ENCODE peak calls at places on chromosomes 4 and X, in five cellular contexts. One of them, this sample, is unnamed.

GRCh38 chr4:1294891-1295290 is 5.2 kb downstream of the MAEA start:
- DNase-seq in H1: no peak
- DNase-seq in IMR-90: no peak
- DNase-seq in adrenal gland: no peak
- DNase-seq in ovary: no peak
- DNase-seq in this sample: no peak

GRCh38 chr4:182354867-182355266 is 111.7 kb downstream of the TENM3 start:
- DNase-seq in H1: no peak
- DNase-seq in IMR-90: peak
- DNase-seq in adrenal gland: no peak
- DNase-seq in ovary: no peak
- DNase-seq in this sample: no peak

GRCh38 chr4:186701273-186701672 is 22.4 kb downstream of the FAT1 start:
- DNase-seq in H1: no peak
- DNase-seq in IMR-90: peak
- DNase-seq in adrenal gland: no peak
- DNase-seq in ovary: peak
- DNase-seq in this sample: no peak

GRCh38 chr4:113958766-113959540 is 20.5 kb downstream of the ARSJ start:
- DNase-seq in H1: no peak
- DNase-seq in IMR-90: peak
- DNase-seq in adrenal gland: no peak
- DNase-seq in ovary: no peak
- DNase-seq in this sample: no peak

GRCh38 chrX:40173662-40174593 is 76.2 kb upstream of the BCOR start:
- DNase-seq in H1: no peak
- DNase-seq in IMR-90: no peak
- DNase-seq in adrenal gland: peak
- DNase-seq in ovary: peak
- DNase-seq in this sample: no peak

GRCh38 chr4:109465065-109465464 is 31.4 kb downstream of the SEC24B start:
- DNase-seq in H1: no peak
- DNase-seq in IMR-90: no peak
- DNase-seq in adrenal gland: peak
- DNase-seq in ovary: no peak
- DNase-seq in this sample: no peak

GRCh38 chrX:135345328-135345645 is 36.0 kb downstream of the ETDC start:
- DNase-seq in H1: no peak
- DNase-seq in IMR-90: peak
- DNase-seq in adrenal gland: peak
- DNase-seq in ovary: peak
- DNase-seq in this sample: no peak

GRCh38 chrX:47586043-47586787 is 4.0 kb downstream of the TIMP1 start:
- DNase-seq in H1: no peak
- DNase-seq in IMR-90: no peak
- DNase-seq in adrenal gland: no peak
- DNase-seq in ovary: no peak
- DNase-seq in this sample: no peak

GRCh38 chr4:168831919-168832745 is 177.9 kb downstream of the CBR4 start:
- DNase-seq in H1: peak
- DNase-seq in IMR-90: peak
- DNase-seq in adrenal gland: peak
- DNase-seq in ovary: peak
- DNase-seq in this sample: peak

GRCh38 chr4:139014391-139015268 is 951 bp upstream of the NOCT start:
- DNase-seq in H1: no peak
- DNase-seq in IMR-90: peak
- DNase-seq in adrenal gland: peak
- DNase-seq in ovary: no peak
- DNase-seq in this sample: peak

GRCh38 chr4:6342530-6343293 is 73.1 kb downstream of the WFS1 start:
- DNase-seq in H1: no peak
- DNase-seq in IMR-90: peak
- DNase-seq in adrenal gland: peak
- DNase-seq in ovary: no peak
- DNase-seq in this sample: no peak

GRCh38 chrX:133654801-133655200 is 239.5 kb upstream of the GPC4 start:
- DNase-seq in H1: no peak
- DNase-seq in IMR-90: peak
- DNase-seq in adrenal gland: no peak
- DNase-seq in ovary: no peak
- DNase-seq in this sample: no peak

GRCh38 chr4:112361181-112361791 is 64.1 kb downstream of the ALPK1 start:
- DNase-seq in H1: peak
- DNase-seq in IMR-90: peak
- DNase-seq in adrenal gland: no peak
- DNase-seq in ovary: no peak
- DNase-seq in this sample: no peak

GRCh38 chr4:77579406-77580076 is 26.1 kb upstream of the CXCL13 start:
- DNase-seq in H1: no peak
- DNase-seq in IMR-90: peak
- DNase-seq in adrenal gland: no peak
- DNase-seq in ovary: no peak
- DNase-seq in this sample: peak

GRCh38 chr4:82192153-82192552 is 181.6 kb downstream of the HNRNPD start:
- DNase-seq in H1: no peak
- DNase-seq in IMR-90: no peak
- DNase-seq in adrenal gland: no peak
- DNase-seq in ovary: no peak
- DNase-seq in this sample: no peak

GRCh38 chr4:4871267-4872147 is 12.0 kb downstream of the MSX1 start:
- DNase-seq in H1: no peak
- DNase-seq in IMR-90: no peak
- DNase-seq in adrenal gland: no peak
- DNase-seq in ovary: no peak
- DNase-seq in this sample: no peak

GRCh38 chrX:131821945-131822622 is 201.0 kb upstream of the STK26 start:
- DNase-seq in H1: no peak
- DNase-seq in IMR-90: peak
- DNase-seq in adrenal gland: peak
- DNase-seq in ovary: peak
- DNase-seq in this sample: no peak

GRCh38 chr4:15552557-15553362 is 83.1 kb downstream of the CC2D2A start:
- DNase-seq in H1: no peak
- DNase-seq in IMR-90: no peak
- DNase-seq in adrenal gland: no peak
- DNase-seq in ovary: no peak
- DNase-seq in this sample: no peak

GRCh38 chr4:169492436-169493163 is 119.8 kb downstream of the NEK1 start:
- DNase-seq in H1: peak
- DNase-seq in IMR-90: peak
- DNase-seq in adrenal gland: peak
- DNase-seq in ovary: no peak
- DNase-seq in this sample: no peak

GRCh38 chr4:130257271-130257670 is 1161.3 kb downstream of the C4orf33 start:
- DNase-seq in H1: no peak
- DNase-seq in IMR-90: peak
- DNase-seq in adrenal gland: no peak
- DNase-seq in ovary: no peak
- DNase-seq in this sample: peak

GRCh38 chr4:26288308-26288982 is 32.4 kb upstream of the RBPJ start:
- DNase-seq in H1: no peak
- DNase-seq in IMR-90: peak
- DNase-seq in adrenal gland: peak
- DNase-seq in ovary: no peak
- DNase-seq in this sample: peak

GRCh38 chr4:108166441-108167315 is 2.1 kb downstream of the LEF1 start:
- DNase-seq in H1: no peak
- DNase-seq in IMR-90: no peak
- DNase-seq in adrenal gland: peak
- DNase-seq in ovary: no peak
- DNase-seq in this sample: no peak

GRCh38 chrX:47743504-47743903 is 84.5 kb upstream of the UXT start:
- DNase-seq in H1: no peak
- DNase-seq in IMR-90: peak
- DNase-seq in adrenal gland: no peak
- DNase-seq in ovary: no peak
- DNase-seq in this sample: no peak

GRCh38 chr4:39808231-39808749 is 110.4 kb downstream of the UBE2K start:
- DNase-seq in H1: no peak
- DNase-seq in IMR-90: no peak
- DNase-seq in adrenal gland: no peak
- DNase-seq in ovary: no peak
- DNase-seq in this sample: no peak

GRCh38 chr4:47451657-47452056 is 11.8 kb downstream of the COMMD8 start:
- DNase-seq in H1: no peak
- DNase-seq in IMR-90: peak
- DNase-seq in adrenal gland: no peak
- DNase-seq in ovary: no peak
- DNase-seq in this sample: no peak

DNA sequence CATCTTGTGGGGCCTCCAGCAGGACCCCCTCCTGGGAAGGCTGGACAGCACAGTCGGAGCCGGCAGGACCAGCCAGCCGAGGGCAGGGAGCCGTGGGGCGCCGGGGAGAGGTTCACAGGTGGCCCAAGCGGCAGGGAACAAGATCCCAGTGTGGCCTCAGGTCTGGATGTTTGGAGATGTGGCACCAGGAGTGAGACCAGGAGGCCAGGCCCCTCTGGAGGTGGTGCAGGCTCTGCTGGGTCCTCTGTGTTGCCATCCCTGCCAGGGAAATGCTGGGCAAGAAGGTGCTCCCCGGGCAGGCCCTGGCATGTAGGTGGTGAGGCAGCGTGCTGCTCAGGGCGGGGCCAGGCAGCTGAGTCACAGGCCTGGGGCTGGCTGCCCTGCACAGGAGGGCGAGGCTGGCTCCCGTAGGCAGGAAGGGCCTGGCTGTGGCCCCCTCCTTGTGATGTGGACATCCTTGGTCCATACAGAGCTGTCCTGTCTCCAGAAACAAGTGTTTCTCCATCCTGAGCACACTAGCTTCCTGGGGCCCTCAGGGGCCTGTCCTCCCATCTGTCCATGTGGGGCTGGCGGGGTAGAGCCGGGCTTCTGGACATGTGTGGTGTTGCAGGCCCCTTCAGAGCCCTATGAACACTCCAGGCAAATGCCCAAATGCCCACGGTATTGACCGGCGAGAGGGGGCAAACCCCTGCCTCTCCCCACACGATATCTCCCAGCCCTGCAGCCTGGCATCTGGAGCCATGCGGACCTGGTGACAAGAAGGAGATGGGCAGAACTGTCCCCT is 4.8 kb upstream of the HGFAC start:
- DNase-seq in H1: no peak
- DNase-seq in IMR-90: peak
- DNase-seq in adrenal gland: peak
- DNase-seq in ovary: no peak
- DNase-seq in this sample: peak
- TF ChIP-seq POLR2A in H1: no peak
- TF ChIP-seq POLR2A in IMR-90: no peak
- TF ChIP-seq POLR2A in adrenal gland: no peak
- TF ChIP-seq POLR2A in ovary: no peak
- TF ChIP-seq POLR2A in this sample: no peak

GRCh38 chr4:124203613-124204284 is 508.8 kb downstream of the ANKRD50 start:
- DNase-seq in H1: no peak
- DNase-seq in IMR-90: peak
- DNase-seq in adrenal gland: no peak
- DNase-seq in ovary: no peak
- DNase-seq in this sample: no peak

GRCh38 chr4:124202106-124202505 is 510.4 kb downstream of the ANKRD50 start:
- DNase-seq in H1: no peak
- DNase-seq in IMR-90: peak
- DNase-seq in adrenal gland: no peak
- DNase-seq in ovary: no peak
- DNase-seq in this sample: no peak

GRCh38 chr4:124199185-124199584 is 513.3 kb downstream of the ANKRD50 start:
- DNase-seq in H1: no peak
- DNase-seq in IMR-90: no peak
- DNase-seq in adrenal gland: no peak
- DNase-seq in ovary: no peak
- DNase-seq in this sample: no peak

GRCh38 chr4:124199755-124200154 is 512.8 kb downstream of the ANKRD50 start:
- DNase-seq in H1: no peak
- DNase-seq in IMR-90: peak
- DNase-seq in adrenal gland: no peak
- DNase-seq in ovary: no peak
- DNase-seq in this sample: no peak
- TF ChIP-seq POLR2A in H1: no peak
- TF ChIP-seq POLR2A in IMR-90: no peak
- TF ChIP-seq POLR2A in adrenal gland: no peak
- TF ChIP-seq POLR2A in ovary: no peak
- TF ChIP-seq POLR2A in this sample: no peak

DNA sequence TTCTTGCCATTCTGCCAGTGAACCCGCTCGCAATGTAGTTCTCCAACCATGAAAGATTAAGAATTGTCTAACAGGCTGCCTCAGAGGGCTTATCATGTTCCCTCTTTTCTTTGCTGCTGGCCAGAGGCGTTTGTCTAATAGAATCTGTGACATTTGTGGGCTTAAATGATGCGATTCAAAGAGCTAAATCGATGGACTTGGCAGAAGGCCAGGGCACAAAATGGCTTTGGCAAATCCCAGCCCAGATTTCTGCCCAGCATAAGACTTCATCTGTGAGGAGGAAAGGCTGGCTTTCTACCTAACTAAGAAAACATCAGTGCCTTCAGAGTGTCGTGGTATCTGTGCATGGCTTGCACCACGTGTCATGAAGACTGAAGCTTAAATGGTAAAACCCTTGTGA is 79.9 kb downstream of the TRPC5OS start:
- DNase-seq in H1: no peak
- DNase-seq in IMR-90: no peak
- DNase-seq in adrenal gland: no peak
- DNase-seq in ovary: no peak
- DNase-seq in this sample: no peak
- TF ChIP-seq POLR2A in H1: no peak
- TF ChIP-seq POLR2A in IMR-90: no peak
- TF ChIP-seq POLR2A in adrenal gland: no peak
- TF ChIP-seq POLR2A in ovary: no peak
- TF ChIP-seq POLR2A in this sample: no peak

DNA sequence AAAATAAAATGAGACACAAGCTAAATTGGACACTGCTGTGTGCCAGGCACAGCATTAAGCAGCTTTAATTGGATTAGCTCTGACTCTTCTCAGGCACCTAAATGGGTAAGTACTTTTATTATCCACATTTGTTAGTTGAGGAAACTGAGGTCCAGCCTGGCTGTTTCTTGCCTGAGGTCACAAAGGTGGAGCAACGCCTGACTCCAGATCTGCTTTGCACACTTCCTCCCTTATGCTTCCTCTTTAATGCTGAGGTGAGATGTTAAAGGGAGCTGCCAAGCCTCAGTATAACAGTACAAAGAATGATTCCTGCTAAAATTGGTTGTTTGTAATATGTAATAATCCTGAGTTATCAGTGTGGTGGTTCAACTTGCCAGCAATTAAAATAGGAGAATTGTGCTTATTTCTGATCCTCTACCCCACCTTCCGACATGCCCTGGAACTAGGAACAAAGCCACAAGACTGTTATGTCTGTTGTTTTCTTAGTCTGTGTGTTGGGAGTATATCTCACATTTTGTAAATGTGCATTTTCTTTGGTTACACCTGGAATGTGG is 74.4 kb downstream of the AFF1 start:
- DNase-seq in H1: no peak
- DNase-seq in IMR-90: no peak
- DNase-seq in adrenal gland: no peak
- DNase-seq in ovary: no peak
- DNase-seq in this sample: no peak
- TF ChIP-seq POLR2A in H1: no peak
- TF ChIP-seq POLR2A in IMR-90: no peak
- TF ChIP-seq POLR2A in adrenal gland: no peak
- TF ChIP-seq POLR2A in ovary: no peak
- TF ChIP-seq POLR2A in this sample: no peak

GRCh38 chrX:19514791-19515614 is at the start of gene MAP3K15:
- DNase-seq in H1: no peak
- DNase-seq in IMR-90: no peak
- DNase-seq in adrenal gland: peak
- DNase-seq in ovary: peak
- DNase-seq in this sample: no peak
- TF ChIP-seq POLR2A in H1: peak
- TF ChIP-seq POLR2A in IMR-90: no peak
- TF ChIP-seq POLR2A in adrenal gland: no peak
- TF ChIP-seq POLR2A in ovary: no peak
- TF ChIP-seq POLR2A in this sample: no peak